ENCODE peak calls at places on chromosomes 13 and 19, in six cellular contexts. Z is NCI-H510A; C is activated T-helper 1 cell treated with anti-CD3 and anti-CD28 coated beads, Interleukin-12 subunit alpha, Interleukin-12 subunit beta, Interleukin-2, Interleukin-4 antibody, amounts not matched to agents 30 ng/mL and 10 ng/mL and 1 ng/mL, durations not matched to agents 14 hours and 24 hours and 36 hours; V is H7; B is NCI-H748 treated with DMSO at 0.1 percent for 48 hours; I is choroid plexus epithelial cell. T is an unnamed sample.

GRCh38 chr19:54208784-54209057 is 8.1 kb downstream of the RPS9 start:
- DNase-seq in B (no peak), V (no peak), C (no peak), Z (no peak), I (no peak), T (no peak)

GRCh38 chr13:59745395-59745788 is 418.3 kb downstream of the DIAPH3 start:
- DNase-seq in B (no peak), I (peak), Z (no peak), V (no peak), C (no peak), T (no peak)

GRCh38 chr13:27839809-27840467 is 47.7 kb downstream of the GSX1 start:
- DNase-seq in V (no peak), I (peak), B (no peak), Z (no peak), C (no peak), T (no peak)

GRCh38 chr13:97310809-97311436 is 88.8 kb downstream of the MBNL2 start:
- DNase-seq in Z (no peak), V (no peak), C (no peak), I (no peak), B (peak), T (no peak)

GRCh38 chr13:112348642-112349345 is 27.4 kb upstream of the SPACA7 start:
- DNase-seq in C (no peak), I (no peak), V (peak), Z (no peak), B (no peak), T (no peak)

GRCh38 chr13:110644892-110645521 is 29.7 kb downstream of the NAXD start:
- DNase-seq in Z (peak), V (peak), I (peak), C (peak), B (no peak), T (peak)

GRCh38 chr19:51572415-51572814 is 1.3 kb downstream of the ZNF175 start:
- DNase-seq in I (peak), Z (no peak), V (no peak), C (no peak), B (no peak), T (no peak)

GRCh38 chr19:40684280-40684679 is 6.2 kb downstream of the NUMBL start:
- DNase-seq in V (no peak), C (no peak), B (no peak), Z (no peak), I (no peak), T (no peak)

GRCh38 chr19:6556480-6556879 is 25.7 kb downstream of the TNFSF9 start:
- DNase-seq in V (peak), Z (no peak), B (no peak), C (no peak), I (peak), T (no peak)

GRCh38 chr13:46621133-46621532 is 68.2 kb downstream of the LRCH1 start:
- DNase-seq in C (no peak), Z (no peak), I (no peak), V (no peak), B (no peak), T (no peak)

GRCh38 chr13:43522788-43523187 is 264.0 kb downstream of the ENOX1 start:
- DNase-seq in V (no peak), Z (no peak), C (no peak), B (no peak), I (peak), T (no peak)

GRCh38 chr19:45076029-45076850 is at the start of gene ZNF296:
- DNase-seq in V (peak), B (peak), I (no peak), Z (peak), C (peak), T (peak)

GRCh38 chr13:62512194-62513141 is 1096.8 kb upstream of the PCDH20 start:
- DNase-seq in C (no peak), B (peak), Z (no peak), V (peak), I (peak), T (peak)

GRCh38 chr13:113539176-113539575 is 45.4 kb upstream of the TFDP1 start:
- DNase-seq in C (no peak), V (peak), B (no peak), I (no peak), Z (no peak), T (no peak)

GRCh38 chr13:29543230-29544215 is 52.0 kb downstream of the SLC7A1 start:
- DNase-seq in B (no peak), V (no peak), Z (no peak), C (peak), I (peak), T (no peak)

GRCh38 chr13:83752141-83752540 is 130.1 kb downstream of the SLITRK1 start:
- DNase-seq in I (peak), V (no peak), C (no peak), B (no peak), Z (no peak), T (no peak)

GRCh38 chr13:107284168-107284567 is 716.2 kb upstream of the ARGLU1 start:
- DNase-seq in V (no peak), C (no peak), Z (no peak), I (peak), B (no peak), T (no peak)

GRCh38 chr13:45362939-45363338 is 22.0 kb upstream of the TPT1 start:
- DNase-seq in V (peak), C (no peak), B (no peak), Z (no peak), I (no peak), T (no peak)

GRCh38 chr13:92197669-92198068 is 799.2 kb downstream of the GPC5 start:
- DNase-seq in I (no peak), V (no peak), B (no peak), Z (no peak), C (no peak), T (no peak)

GRCh38 chr19:8107301-8107903 is 42.0 kb downstream of the FBN3 start:
- DNase-seq in I (no peak), V (no peak), B (no peak), C (no peak), Z (no peak), T (no peak)

GRCh38 chr13:20118268-20119140 is 42.3 kb downstream of the GJA3 start:
- DNase-seq in V (peak), I (peak), C (no peak), Z (no peak), B (no peak), T (peak)

GRCh38 chr19:11243798-11244169 is 4.4 kb downstream of the ANGPTL8 start:
- DNase-seq in Z (no peak), C (no peak), B (no peak), I (no peak), V (no peak), T (no peak)

GRCh38 chr13:69274231-69274630 is 833.4 kb upstream of the ATXN8OS start:
- DNase-seq in B (no peak), V (no peak), C (no peak), Z (no peak), I (no peak), T (no peak)